ENCODE peak calls at places on chromosomes 3 and 15, in nine cellular contexts. I is NCI-H1105 treated with DMSO at 0.1 percent for 48 hours; Y is AG04449; M is NCI-H524; N is ELR; H is NCI-H1092; B is Calu3; A is H54; K is CD8-positive, alpha-beta memory T cell. Z is an unnamed sample.

GRCh38 chr15:26983822-26984221 is 12.8 kb downstream of the GABRG3 start:
- DNase-seq in A (no peak), H (no peak), I (no peak), N (no peak), Y (no peak), M (no peak), B (no peak), K (no peak), Z (no peak)

GRCh38 chr3:183764854-183765731 is 60.3 kb downstream of the MAP6D1 start:
- DNase-seq in Y (no peak), N (peak), H (no peak), M (no peak), B (peak), K (no peak), I (no peak), A (peak), Z (no peak)

GRCh38 chr3:128339491-128340012 is 127.1 kb downstream of the DNAJB8 start:
- DNase-seq in K (no peak), H (no peak), M (no peak), N (no peak), A (no peak), B (no peak), I (no peak), Y (no peak), Z (no peak)

GRCh38 chr15:29920515-29920914 is 98.2 kb upstream of the TJP1 start:
- DNase-seq in K (no peak), A (peak), B (peak), H (no peak), N (peak), M (no peak), Y (no peak), I (no peak), Z (no peak)

GRCh38 chr15:92845109-92845508 is 55.0 kb upstream of the CHD2 start:
- DNase-seq in H (no peak), N (peak), M (no peak), K (peak), Y (no peak), B (peak), A (no peak), I (no peak), Z (no peak)

GRCh38 chr15:93152951-93153350 is 63.9 kb upstream of the RGMA start:
- DNase-seq in N (no peak), K (no peak), I (no peak), A (no peak), Y (no peak), B (no peak), M (no peak), H (no peak), Z (no peak)

GRCh38 chr15:51814616-51815015 is 14.8 kb upstream of the TMOD3 start:
- DNase-seq in K (no peak), H (no peak), A (no peak), I (no peak), Y (no peak), B (no peak), M (no peak), N (no peak), Z (no peak)

GRCh38 chr3:18648868-18649450 is 223.8 kb upstream of the SATB1 start:
- DNase-seq in A (no peak), I (no peak), B (no peak), N (no peak), H (no peak), M (no peak), Y (no peak), K (no peak), Z (no peak)

GRCh38 chr3:37554364-37554763 is 307.3 kb upstream of the CTDSPL start:
- DNase-seq in M (no peak), K (no peak), B (no peak), I (no peak), H (no peak), Y (no peak), N (no peak), A (no peak), Z (no peak)

GRCh38 chr15:51869074-51869425 is 39.6 kb downstream of the TMOD3 start:
- DNase-seq in N (peak), K (no peak), A (no peak), H (no peak), Y (peak), B (peak), M (no peak), I (no peak), Z (peak)

GRCh38 chr3:66066963-66067617 is 28.4 kb upstream of the MAGI1 start:
- DNase-seq in I (peak), K (no peak), Y (no peak), M (peak), A (no peak), B (no peak), N (no peak), H (no peak), Z (no peak)

GRCh38 chr3:14680716-14681115 is 5.8 kb downstream of the C3orf20 start:
- DNase-seq in A (no peak), H (no peak), N (peak), Y (no peak), K (no peak), M (no peak), B (no peak), I (no peak), Z (no peak)

GRCh38 chr3:40780801-40781406 is 256.1 kb downstream of the ZNF621 start:
- DNase-seq in K (no peak), Y (no peak), N (no peak), H (peak), A (no peak), M (no peak), I (peak), B (no peak), Z (no peak)

GRCh38 chr3:101204246-101204645 is 116.1 kb downstream of the IMPG2 start:
- DNase-seq in A (no peak), B (no peak), K (no peak), H (no peak), Y (no peak), I (no peak), M (no peak), N (no peak), Z (no peak)

GRCh38 chr3:72997421-72997961 is 880 bp downstream of the PPP4R2 start:
- DNase-seq in I (peak), K (peak), H (no peak), N (peak), B (peak), Y (no peak), M (peak), A (no peak), Z (peak)

GRCh38 chr15:36645106-36645505 is 65.7 kb downstream of the CDIN1 start:
- DNase-seq in A (no peak), M (no peak), Y (no peak), N (peak), K (no peak), H (no peak), I (no peak), B (no peak), Z (no peak)

GRCh38 chr15:42490743-42491539 is at the start of gene ZNF106:
- DNase-seq in H (peak), I (peak), K (peak), A (peak), M (peak), Y (peak), N (peak), B (peak), Z (peak)

GRCh38 chr15:52797625-52798501 is 7.7 kb upstream of the ONECUT1 start:
- DNase-seq in H (no peak), M (no peak), I (no peak), B (no peak), A (no peak), K (no peak), Y (no peak), N (no peak), Z (no peak)

GRCh38 chr3:130968231-130968630 is 58.4 kb downstream of the ASTE1 start:
- DNase-seq in M (no peak), B (no peak), H (no peak), I (no peak), N (peak), A (no peak), Y (no peak), K (no peak), Z (no peak)

GRCh38 chr15:84817461-84818081 is 415 bp downstream of the ALPK3 start:
- DNase-seq in A (no peak), H (no peak), I (no peak), M (no peak), Y (no peak), B (no peak), K (no peak), N (no peak), Z (no peak)